ENCODE peak calls at places on chromosomes 11 and 22, in seven cellular contexts. V is IMR-90, W is H9, G is mesenchymal stem cell, T is mesendoderm, Q is H1, E is neuronal stem cell. M is an unnamed sample.

GRCh38 chr11:100612766-100613165 is 74.3 kb upstream of the ARHGAP42 start:
- DNase-seq in V (no peak), W (no peak), G (no peak), T (no peak), Q (no peak), E (no peak), M (no peak)

GRCh38 chr11:86395061-86395551 is 20.4 kb downstream of the CCDC81 start:
- DNase-seq in V (peak; percentile 34), W (peak; percentile 53), G (peak; percentile 65), T (peak; percentile 69), Q (no peak), E (no peak), M (peak; percentile 30)

GRCh38 chr22:28899199-28899853 is 16.0 kb downstream of the ZNRF3 start:
- DNase-seq in V (peak; percentile 20), W (no peak), G (no peak), T (no peak), Q (no peak), E (no peak), M (no peak)

GRCh38 chr22:27372969-27373670 is 428.4 kb downstream of the MN1 start:
- DNase-seq in V (no peak), W (peak; percentile 97), G (peak; percentile 91), T (peak; percentile 97), Q (peak; percentile 88), E (peak; percentile 72), M (no peak)

GRCh38 chr11:589798-590197 is 13.5 kb downstream of the PHRF1 start:
- DNase-seq in V (no peak), W (no peak), G (no peak), T (no peak), Q (no peak), E (no peak), M (no peak)

GRCh38 chr22:44406581-44407403 is 91.2 kb downstream of the RTL6 start:
- DNase-seq in V (peak; percentile 12), W (peak; percentile 55), G (no peak), T (peak; percentile 83), Q (no peak), E (no peak), M (peak; percentile 15)

GRCh38 chr11:129731316-129731715 is 84.3 kb upstream of the TMEM45B start:
- DNase-seq in V (no peak), W (no peak), G (no peak), T (no peak), Q (no peak), E (no peak), M (no peak)

GRCh38 chr11:89489930-89490329 is 1.2 kb downstream of the NOX4 start:
- DNase-seq in V (peak; percentile 76), W (no peak), G (peak; percentile 17), T (no peak), Q (no peak), E (no peak), M (no peak)

GRCh38 chr11:47590026-47590861 is 3.8 kb downstream of the FAM180B start:
- DNase-seq in V (no peak), W (peak; percentile 52), G (no peak), T (no peak), Q (peak; percentile 56), E (no peak), M (no peak)

GRCh38 chr11:1277936-1278512 is 31.4 kb downstream of the TOLLIP start:
- DNase-seq in V (no peak), W (no peak), G (no peak), T (no peak), Q (no peak), E (no peak), M (no peak)

GRCh38 chr11:116261616-116262015 is 511.2 kb downstream of the BUD13 start:
- DNase-seq in V (no peak), W (no peak), G (no peak), T (no peak), Q (no peak), E (no peak), M (no peak)

GRCh38 chr11:95584589-95584988 is 205.0 kb downstream of the FAM76B start:
- DNase-seq in V (no peak), W (no peak), G (no peak), T (peak; percentile 13), Q (no peak), E (no peak), M (no peak)

GRCh38 chr22:30275625-30276024 is 9.0 kb upstream of the OSM start:
- DNase-seq in V (no peak), W (no peak), G (no peak), T (peak; percentile 65), Q (no peak), E (no peak), M (no peak)

GRCh38 chr11:65780770-65781151 is at the start of gene AP5B1:
- DNase-seq in V (peak; percentile 41), W (peak; percentile 70), G (peak; percentile 79), T (peak; percentile 44), Q (peak; percentile 65), E (peak; percentile 57), M (peak; percentile 80)

GRCh38 chr22:46149493-46149997 is 781 bp upstream of the PPARA start:
- DNase-seq in V (no peak), W (peak; percentile 71), G (peak; percentile 37), T (peak; percentile 13), Q (peak; percentile 84), E (peak; percentile 48), M (peak; percentile 53)

GRCh38 chr11:64034411-64034811 is 1.3 kb upstream of the FLRT1 start:
- DNase-seq in V (no peak), W (peak; percentile 71), G (no peak), T (peak; percentile 56), Q (peak; percentile 74), E (no peak), M (no peak)

GRCh38 chr22:46053563-46054090 is 76.7 kb upstream of the WNT7B start:
- DNase-seq in V (peak; percentile 38), W (no peak), G (no peak), T (no peak), Q (no peak), E (no peak), M (no peak)

GRCh38 chr11:11807811-11808210 is 34.0 kb upstream of the USP47 start:
- DNase-seq in V (no peak), W (no peak), G (no peak), T (no peak), Q (no peak), E (no peak), M (no peak)
- H4K8ac ChIP-seq in V (no peak overlapping the region), W (no peak overlapping the region), G (no peak overlapping the region), T (no peak overlapping the region), Q (no peak overlapping the region), E (no peak overlapping the region), M (no peak overlapping the region)

GRCh38 chr11:78587446-78587845 is 12.8 kb upstream of the NARS2 start:
- DNase-seq in V (no peak), W (no peak), G (no peak), T (no peak), Q (no peak), E (no peak), M (no peak)
- H2BK120ac ChIP-seq in V (no peak overlapping the region), W (no peak overlapping the region), G (no peak overlapping the region), T (no peak overlapping the region), Q (no peak overlapping the region), E (no peak overlapping the region), M (no peak overlapping the region)

DNA sequence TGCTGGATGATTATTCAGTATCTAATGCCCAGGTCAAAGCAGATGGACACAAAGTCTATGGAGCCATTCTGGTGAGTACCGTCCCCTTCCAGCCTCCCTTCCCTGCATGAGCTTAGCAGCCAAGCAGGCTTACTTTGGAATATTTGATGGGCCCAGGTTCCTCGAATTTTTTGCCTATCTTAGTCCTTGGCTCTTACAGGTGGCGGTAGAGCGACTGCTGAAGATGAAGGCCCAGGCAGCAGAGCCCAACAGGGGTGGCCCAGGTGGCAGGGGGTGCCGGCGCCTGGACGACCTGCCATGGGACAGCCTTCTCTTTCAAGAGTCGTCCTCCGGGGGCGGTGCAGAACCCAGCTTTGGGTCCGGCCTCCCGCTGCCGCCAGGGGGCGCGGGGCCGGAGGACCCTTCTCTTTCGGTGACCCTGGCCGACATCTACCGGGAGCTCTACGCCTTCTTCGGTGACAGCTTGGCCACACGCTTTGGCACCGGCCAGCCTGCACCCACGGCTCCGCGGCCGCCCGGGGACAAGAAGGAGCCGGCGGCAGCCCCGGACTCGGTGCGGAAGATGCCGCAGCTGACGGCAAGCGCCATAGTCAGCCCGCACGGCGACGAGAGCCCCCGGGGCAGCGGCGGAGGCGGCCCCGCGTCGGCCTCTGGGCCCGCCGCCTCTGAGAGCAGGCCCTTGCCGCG is 741 bp upstream of the TMEM179B start:
- DNase-seq in V (peak; percentile 68), W (peak; percentile 95), G (peak; percentile 88), T (peak; percentile 95), Q (peak; percentile 97), E (peak; percentile 88), M (peak; percentile 95)
- H4K8ac ChIP-seq in V (peak overlapping the region; percentile 61), W (no peak overlapping the region), G (peak overlapping the region; percentile 59), T (no peak overlapping the region), Q (no peak overlapping the region), E (no peak overlapping the region), M (peak overlapping the region; percentile 87)

GRCh38 chr11:28581286-28582242 is 473.4 kb downstream of the METTL15 start:
- DNase-seq in V (peak; percentile 78), W (no peak), G (peak; percentile 43), T (peak; percentile 77), Q (no peak), E (no peak), M (peak; percentile 76)
- H2BK120ac ChIP-seq in V (peak overlapping the region; percentile 65), W (no peak overlapping the region), G (no peak overlapping the region), T (no peak overlapping the region), Q (no peak overlapping the region), E (no peak overlapping the region), M (no peak overlapping the region)

GRCh38 chr11:57899378-57899777 is 124.3 kb upstream of the OR9Q1 start:
- DNase-seq in V (no peak), W (no peak), G (no peak), T (no peak), Q (no peak), E (no peak), M (no peak)

GRCh38 chr11:57901278-57901677 is 122.4 kb upstream of the OR9Q1 start:
- DNase-seq in V (no peak), W (no peak), G (no peak), T (peak; percentile 48), Q (no peak), E (no peak), M (no peak)

GRCh38 chr11:57900315-57900714 is 123.4 kb upstream of the OR9Q1 start:
- DNase-seq in V (no peak), W (no peak), G (no peak), T (peak; percentile 58), Q (no peak), E (no peak), M (no peak)

GRCh38 chr11:57901756-57902155 is 121.9 kb upstream of the OR9Q1 start:
- DNase-seq in V (no peak), W (no peak), G (no peak), T (peak; percentile 54), Q (no peak), E (no peak), M (peak; percentile 87)

DNA sequence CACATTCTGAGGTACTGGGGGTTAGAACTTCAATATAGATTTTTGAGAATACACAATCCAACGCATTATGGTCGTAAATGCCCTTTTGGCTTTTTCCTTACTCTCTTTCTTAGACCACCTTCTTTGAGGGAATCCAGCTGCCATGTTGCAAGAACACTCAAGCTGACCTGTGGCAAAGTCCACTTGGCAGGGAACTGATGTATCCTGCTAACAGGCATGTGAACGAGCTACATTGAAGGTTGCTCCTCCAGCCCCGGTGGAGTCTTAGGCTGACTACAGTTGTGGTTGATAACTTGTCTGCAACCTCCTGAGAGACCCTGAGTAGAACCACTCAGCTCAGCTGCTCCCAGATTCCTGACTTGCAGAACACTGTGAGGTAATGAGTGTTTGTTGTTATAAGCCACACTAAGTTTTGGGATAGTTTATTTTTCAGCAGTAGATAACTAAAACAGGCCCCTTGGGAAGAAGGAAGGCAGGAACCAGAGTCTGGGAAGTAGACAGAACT is 127.0 kb upstream of the OR9Q1 start:
- DNase-seq in V (peak; percentile 1), W (no peak), G (no peak), T (no peak), Q (peak; percentile 28), E (no peak), M (no peak)
- H4K8ac ChIP-seq in V (no peak overlapping the region), W (no peak overlapping the region), G (no peak overlapping the region), T (no peak overlapping the region), Q (no peak overlapping the region), E (no peak overlapping the region), M (no peak overlapping the region)